ENCODE peak calls at places on chromosomes 13 and 19, in five cellular contexts. P is body of pancreas, Y is adrenal gland, A is Peyer's patch, S is endothelial cell of umbilical vein. B is an unnamed sample.

GRCh38 chr13:112905990-112906641 is 62.9 kb upstream of the MCF2L start:
- DNase-seq in P (no peak), A (peak), Y (no peak), S (no peak), B (no peak)

GRCh38 chr19:29504454-29504853 is 21.3 kb upstream of the VSTM2B start:
- DNase-seq in S (no peak), A (no peak), Y (no peak), P (no peak), B (no peak)

GRCh38 chr13:58946274-58946673 is 1217.5 kb downstream of the DIAPH3 start:
- DNase-seq in Y (no peak), P (no peak), S (no peak), A (no peak), B (no peak)

GRCh38 chr19:13011653-13012389 is 16.5 kb downstream of the NFIX start:
- DNase-seq in A (no peak), S (no peak), P (no peak), Y (no peak), B (no peak)

GRCh38 chr13:109088101-109088500 is 458.7 kb downstream of the MYO16 start:
- DNase-seq in A (no peak), Y (no peak), S (no peak), P (no peak), B (no peak)

GRCh38 chr19:53365899-53366493 is 491 bp downstream of the ZNF525 start:
- DNase-seq in Y (peak), S (no peak), A (no peak), P (peak), B (peak)

GRCh38 chr19:38664503-38665211 is 17.2 kb downstream of the ACTN4 start:
- DNase-seq in S (peak), A (no peak), P (no peak), Y (no peak), B (no peak)

GRCh38 chr19:41545547-41545946 is 30.4 kb upstream of the CEACAM21 start:
- DNase-seq in A (peak), P (no peak), S (no peak), Y (no peak), B (no peak)

GRCh38 chr19:13748169-13748884 is 16.0 kb upstream of the MRI1 start:
- DNase-seq in S (peak), A (peak), P (no peak), Y (peak), B (peak)

GRCh38 chr19:33532859-33533455 is 11.4 kb upstream of the PEPD start:
- DNase-seq in A (no peak), P (no peak), Y (no peak), S (no peak), B (no peak)

GRCh38 chr19:48443262-48443661 is 2.5 kb upstream of the GRWD1 start:
- DNase-seq in S (no peak), Y (no peak), A (no peak), P (peak), B (no peak)

GRCh38 chr13:40187324-40187795 is 479.1 kb downstream of the FOXO1 start:
- DNase-seq in A (peak), S (no peak), Y (no peak), P (no peak), B (no peak)

GRCh38 chr19:35061583-35062373 is 20.3 kb downstream of the HPN start:
- DNase-seq in A (no peak), Y (no peak), S (no peak), P (no peak), B (no peak)

GRCh38 chr19:42114412-42114811 is 17.8 kb downstream of the POU2F2 start:
- DNase-seq in P (peak), S (no peak), A (peak), Y (no peak), B (peak)

GRCh38 chr19:36245210-36246005 is 30.5 kb downstream of the ZNF146 start:
- DNase-seq in Y (no peak), S (no peak), P (peak), A (no peak), B (no peak)

GRCh38 chr13:27489456-27489855 is 39.1 kb upstream of the MTIF3 start:
- DNase-seq in P (no peak), Y (no peak), S (no peak), A (peak), B (no peak)

GRCh38 chr13:112687836-112688559 is 1.8 kb upstream of the ATP11A start:
- DNase-seq in P (no peak), A (peak), Y (no peak), S (no peak), B (no peak)

GRCh38 chr13:27853871-27854270 is 61.6 kb downstream of the GSX1 start:
- DNase-seq in P (no peak), Y (no peak), A (no peak), S (no peak), B (no peak)

GRCh38 chr19:18879579-18880373 is 16.2 kb downstream of the CERS1 start:
- DNase-seq in A (peak), Y (no peak), S (peak), P (peak), B (peak)

GRCh38 chr13:112448621-112449544 is 72.7 kb downstream of the SPACA7 start:
- DNase-seq in P (no peak), S (no peak), A (peak), Y (no peak), B (no peak)

GRCh38 chr19:1567116-1567847 is 843 bp downstream of the MEX3D start:
- DNase-seq in A (no peak), S (peak), P (peak), Y (no peak), B (peak)

GRCh38 chr13:26557393-26558073 is at the start of gene WASF3:
- DNase-seq in S (peak), A (peak), P (peak), Y (peak), B (peak)

GRCh38 chr13:19321222-19321621 is 139.6 kb upstream of the TUBA3C start:
- DNase-seq in Y (no peak), S (no peak), A (no peak), P (no peak), B (no peak)

GRCh38 chr19:1067341-1068103 is 555 bp downstream of the ARHGAP45 start:
- DNase-seq in A (peak), P (no peak), Y (no peak), S (no peak), B (peak)

GRCh38 chr19:2333027-2333806 is 4.7 kb downstream of the SPPL2B start:
- DNase-seq in A (no peak), Y (no peak), P (peak), S (no peak), B (peak)

GRCh38 chr13:27194895-27195764 is 23.5 kb upstream of the USP12 start:
- DNase-seq in P (no peak), A (no peak), S (peak), Y (no peak), B (no peak)

GRCh38 chr13:51818771-51819511 is 15.0 kb upstream of the DHRS12 start:
- DNase-seq in S (no peak), Y (no peak), P (no peak), A (no peak), B (no peak)

GRCh38 chr19:19997656-19998268 is 41.5 kb downstream of the ZNF682 start:
- DNase-seq in A (peak), S (no peak), Y (peak), P (peak), B (peak)

GRCh38 chr13:75621147-75621546 is 15.0 kb upstream of the LMO7 start:
- DNase-seq in S (peak), P (no peak), Y (no peak), A (no peak), B (no peak)

GRCh38 chr19:1177322-1178114 is 3.5 kb upstream of the SBNO2 start:
- DNase-seq in Y (no peak), S (peak), A (no peak), P (no peak), B (no peak)

GRCh38 chr13:29465741-29466293 is 129.7 kb downstream of the SLC7A1 start:
- DNase-seq in S (no peak), A (no peak), P (peak), Y (peak), B (no peak)

GRCh38 chr19:33399745-33400681 is 26.5 kb downstream of the CEBPG start:
- DNase-seq in P (peak), Y (peak), A (peak), S (no peak), B (peak)

GRCh38 chr13:94454906-94455305 is 24.6 kb downstream of the DCT start:
- DNase-seq in P (no peak), Y (no peak), A (no peak), S (no peak), B (no peak)

GRCh38 chr19:30799854-30800755 is 427.9 kb downstream of the ZNF536 start:
- DNase-seq in A (no peak), P (peak), Y (peak), S (no peak), B (peak)

GRCh38 chr13:82878536-82878935 is 1003.7 kb downstream of the SLITRK1 start:
- DNase-seq in S (no peak), P (no peak), Y (no peak), A (no peak), B (no peak)

GRCh38 chr19:30036154-30037129 is 94.4 kb downstream of the URI1 start:
- DNase-seq in Y (no peak), S (no peak), P (no peak), A (no peak), B (no peak)

GRCh38 chr19:19140476-19140875 is 2.2 kb upstream of the TMEM161A start:
- DNase-seq in P (no peak), S (no peak), A (no peak), Y (no peak), B (no peak)

GRCh38 chr19:49924004-49924880 is 4.8 kb upstream of the ATF5 start:
- DNase-seq in A (no peak), P (no peak), Y (no peak), S (no peak), B (peak)
- H3K4me3 ChIP-seq in A (no peak), P (no peak), Y (no peak), S (no peak), B (no peak)

GRCh38 chr19:40253611-40254092 is 27.2 kb upstream of the CCNP start:
- DNase-seq in A (no peak), Y (no peak), P (no peak), S (no peak), B (no peak)
- TF ChIP-seq POLR2A in A (no peak), Y (no peak), P (no peak), S (no peak), B (no peak)

GRCh38 chr19:11204076-11204602 is 6.8 kb upstream of the KANK2 start:
- DNase-seq in Y (no peak), S (no peak), A (no peak), P (no peak), B (no peak)
- H3K27ac ChIP-seq in Y (peak), S (peak), A (peak), P (peak), B (peak)

DNA sequence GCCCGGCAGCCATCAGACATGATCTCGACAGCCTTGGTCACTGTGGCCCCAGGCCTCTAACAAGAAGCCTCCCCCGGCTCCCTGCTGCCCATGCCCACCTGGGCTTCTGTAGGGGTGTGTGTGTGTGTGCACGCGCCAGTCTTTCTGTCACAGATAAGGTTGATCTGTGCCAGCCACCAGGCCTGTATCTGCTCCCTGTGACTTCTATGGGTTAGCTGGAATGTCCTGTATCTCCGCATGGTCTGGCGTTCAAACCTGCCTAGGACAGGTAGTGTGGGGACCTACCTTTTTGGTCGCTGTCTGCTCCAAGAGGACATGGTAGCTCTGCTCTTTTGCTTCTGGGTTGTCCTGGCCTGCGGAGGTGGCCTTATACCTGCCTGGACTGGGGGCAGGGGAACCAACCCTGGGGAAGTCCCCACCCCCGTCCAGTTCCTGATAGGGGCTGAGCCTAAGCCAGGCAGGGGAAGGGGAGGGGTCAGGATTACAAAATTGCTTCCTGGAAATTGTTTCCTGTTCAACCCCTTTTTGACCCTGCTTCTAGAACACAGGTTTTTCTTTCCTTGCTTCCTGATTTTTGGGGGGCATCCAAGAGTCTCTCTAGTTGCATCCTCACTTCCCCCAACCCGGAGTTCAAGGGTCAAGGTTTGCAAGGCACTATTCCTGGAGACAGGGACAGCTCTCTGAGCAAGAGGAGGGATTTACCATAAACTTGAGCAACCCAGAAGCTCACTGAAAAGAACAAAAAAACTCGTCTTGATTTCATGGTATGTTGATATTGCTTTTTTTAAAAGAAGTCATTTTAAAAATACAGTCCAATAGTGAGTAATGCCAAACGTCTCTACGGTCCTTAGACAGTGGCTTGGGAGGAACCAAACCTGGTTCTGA is at the start of gene LRG1:
- DNase-seq in A (peak), Y (no peak), P (peak), S (peak), B (peak)
- H3K4me3 ChIP-seq in A (peak), Y (no peak), P (no peak), S (no peak), B (peak)

GRCh38 chr19:10805758-10806247 is 30.2 kb downstream of the TMED1 start:
- DNase-seq in P (no peak), A (no peak), Y (no peak), S (no peak), B (no peak)

GRCh38 chr19:10805075-10805757 is 30.8 kb downstream of the TMED1 start:
- DNase-seq in Y (no peak), S (no peak), P (no peak), A (no peak), B (no peak)

GRCh38 chr19:10800488-10800887 is 35.5 kb downstream of the TMED1 start:
- DNase-seq in S (peak), A (no peak), P (no peak), Y (peak), B (no peak)

GRCh38 chr19:10803252-10803651 is 32.8 kb downstream of the TMED1 start:
- DNase-seq in A (no peak), S (no peak), Y (no peak), P (no peak), B (no peak)

DNA sequence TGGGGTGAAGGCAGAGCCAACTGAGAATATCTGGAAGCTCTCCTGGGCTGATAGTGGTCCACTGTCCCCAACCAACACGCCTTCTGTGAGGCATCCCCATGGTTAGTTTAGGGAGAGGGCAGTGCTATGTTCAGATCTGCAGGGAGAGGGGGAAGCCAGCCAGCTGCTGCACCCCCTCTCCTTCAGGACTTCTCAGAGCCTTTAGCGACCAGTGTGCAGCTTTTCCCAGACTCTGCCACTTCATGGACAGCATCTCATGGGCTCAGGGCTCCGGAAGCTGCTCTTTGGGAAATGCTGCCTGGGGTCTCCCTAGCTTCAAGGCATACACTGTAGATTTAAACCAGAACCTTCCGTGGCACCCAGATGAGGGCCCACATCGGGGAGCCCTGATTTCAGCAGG is 33.5 kb downstream of the TMED1 start:
- DNase-seq in Y (no peak), P (no peak), A (no peak), S (no peak), B (no peak)
- TF ChIP-seq POLR2A in Y (no peak), P (no peak), A (no peak), S (no peak), B (no peak)

GRCh38 chr13:99228737-99229691 is 28.4 kb downstream of the UBAC2 start:
- DNase-seq in P (no peak), Y (no peak), S (no peak), A (no peak), B (no peak)

GRCh38 chr13:99227331-99227900 is 26.8 kb downstream of the UBAC2 start:
- DNase-seq in P (no peak), A (no peak), S (no peak), Y (no peak), B (no peak)

GRCh38 chr13:99230991-99231390 is 27.2 kb downstream of the GPR18 start:
- DNase-seq in A (no peak), P (no peak), Y (no peak), S (no peak), B (no peak)

GRCh38 chr13:99226493-99226892 is 25.8 kb downstream of the UBAC2 start:
- DNase-seq in Y (no peak), A (no peak), S (no peak), P (no peak), B (no peak)

DNA sequence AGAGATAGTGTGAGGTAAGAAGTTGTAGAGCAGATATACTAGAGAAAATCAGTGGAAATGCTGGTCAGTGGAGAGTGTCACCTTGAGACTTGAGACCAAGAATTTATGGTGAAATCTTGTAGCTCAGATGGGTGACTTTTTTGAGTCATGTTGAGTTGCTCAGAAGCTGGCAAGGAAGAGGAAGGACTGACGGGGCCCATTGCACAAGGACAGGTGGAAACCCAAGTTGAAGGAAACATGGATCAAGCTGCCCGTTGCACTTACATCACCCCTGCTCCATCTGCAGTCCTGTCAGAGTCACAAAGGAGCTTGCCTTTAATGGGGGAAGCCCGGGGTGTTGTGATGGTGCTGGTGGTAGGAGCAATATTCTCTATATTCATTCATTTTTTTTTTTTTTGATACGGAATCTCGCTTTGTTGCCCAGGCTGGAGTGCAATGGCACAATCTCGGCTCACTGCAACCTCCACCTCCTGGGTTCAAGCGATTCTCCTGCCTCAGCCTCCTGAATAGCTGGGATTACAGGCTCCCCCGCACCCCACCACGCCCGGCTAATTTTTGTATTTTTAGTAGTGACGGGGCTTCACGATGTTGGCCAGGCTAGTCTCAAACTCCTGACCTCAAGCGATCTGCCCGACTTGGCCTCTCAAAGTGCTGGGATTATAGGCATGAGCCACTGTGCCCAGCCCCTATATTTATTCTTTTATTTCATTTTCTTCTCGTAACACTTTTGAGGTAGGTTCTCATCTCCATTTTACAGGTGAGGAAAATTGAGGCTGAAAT is 27.4 kb downstream of the UBAC2 start:
- DNase-seq in P (no peak), Y (no peak), A (no peak), S (no peak), B (no peak)
- H3K27ac ChIP-seq in P (no peak), Y (no peak), A (no peak), S (no peak), B (no peak)

DNA sequence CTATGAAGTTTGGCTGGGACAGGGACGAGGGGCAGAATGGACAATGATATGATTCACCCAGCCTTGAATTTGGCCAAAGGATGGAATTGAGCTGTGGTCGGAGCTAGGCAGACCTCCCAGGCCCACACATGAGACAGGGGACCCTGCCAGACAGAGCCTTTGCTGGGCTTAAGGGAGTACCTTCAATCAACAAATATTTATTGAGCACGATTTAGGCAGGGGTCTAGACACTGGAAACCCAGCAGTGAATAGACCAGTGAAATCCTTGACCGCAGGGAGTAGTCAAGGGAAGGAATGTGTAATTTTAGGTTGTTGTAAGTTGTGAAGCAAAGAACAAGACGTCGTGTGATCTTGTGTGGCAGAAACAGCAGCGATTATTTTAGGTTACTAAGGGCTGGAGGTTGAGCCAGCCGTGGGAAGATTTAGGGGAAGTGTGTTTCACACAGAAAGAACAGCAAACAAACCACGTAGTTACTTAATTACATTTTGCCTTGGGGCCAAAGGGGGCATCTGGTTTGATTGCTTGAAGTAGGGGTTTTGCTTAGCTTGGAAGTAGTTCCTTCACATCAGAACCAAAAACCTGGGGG is 16.9 kb upstream of the AP1M2 start:
- DNase-seq in P (peak), Y (no peak), A (peak), S (peak), B (peak)
- H3K4me3 ChIP-seq in P (no peak), Y (peak), A (peak), S (no peak), B (no peak)